ENCODE peak calls at places on chromosomes 6 and 20, in six cellular contexts. One of them, this sample, is unnamed.

GRCh38 chr6:130625825-130626500 is 201.2 kb upstream of the SMLR1 start:
- DNase-seq in dorsolateral prefrontal cortex: no peak
- DNase-seq in GM13977: peak
- DNase-seq in lower leg skin: no peak
- DNase-seq in endothelial cell: no peak
- DNase-seq in GM12878: peak
- DNase-seq in this sample: no peak

GRCh38 chr20:17281478-17281877 is 54.6 kb downstream of the PCSK2 start:
- DNase-seq in dorsolateral prefrontal cortex: no peak
- DNase-seq in GM13977: no peak
- DNase-seq in lower leg skin: no peak
- DNase-seq in endothelial cell: peak
- DNase-seq in GM12878: no peak
- DNase-seq in this sample: peak

GRCh38 chr6:24052632-24053031 is 73.4 kb upstream of the NRSN1 start:
- DNase-seq in dorsolateral prefrontal cortex: no peak
- DNase-seq in GM13977: no peak
- DNase-seq in lower leg skin: no peak
- DNase-seq in endothelial cell: no peak
- DNase-seq in GM12878: no peak
- DNase-seq in this sample: no peak

GRCh38 chr6:72824833-72825232 is 203.0 kb downstream of the KCNQ5 start:
- DNase-seq in dorsolateral prefrontal cortex: no peak
- DNase-seq in GM13977: peak
- DNase-seq in lower leg skin: no peak
- DNase-seq in endothelial cell: no peak
- DNase-seq in GM12878: peak
- DNase-seq in this sample: no peak

GRCh38 chr6:44527191-44527960 is 139.9 kb downstream of the CDC5L start:
- DNase-seq in dorsolateral prefrontal cortex: no peak
- DNase-seq in GM13977: no peak
- DNase-seq in lower leg skin: no peak
- DNase-seq in endothelial cell: no peak
- DNase-seq in GM12878: no peak
- DNase-seq in this sample: no peak

GRCh38 chr6:157764346-157765068 is 58.5 kb upstream of the SNX9 start:
- DNase-seq in dorsolateral prefrontal cortex: peak
- DNase-seq in GM13977: peak
- DNase-seq in lower leg skin: peak
- DNase-seq in endothelial cell: no peak
- DNase-seq in GM12878: peak
- DNase-seq in this sample: no peak

GRCh38 chr20:12177657-12178293 is 260.1 kb downstream of the BTBD3 start:
- DNase-seq in dorsolateral prefrontal cortex: no peak
- DNase-seq in GM13977: no peak
- DNase-seq in lower leg skin: no peak
- DNase-seq in endothelial cell: no peak
- DNase-seq in GM12878: no peak
- DNase-seq in this sample: no peak

GRCh38 chr6:106084973-106085686 is 1.0 kb upstream of the PRDM1 start:
- DNase-seq in dorsolateral prefrontal cortex: no peak
- DNase-seq in GM13977: no peak
- DNase-seq in lower leg skin: no peak
- DNase-seq in endothelial cell: peak
- DNase-seq in GM12878: no peak
- DNase-seq in this sample: no peak

GRCh38 chr6:47792216-47792733 is 10.4 kb downstream of the OPN5 start:
- DNase-seq in dorsolateral prefrontal cortex: no peak
- DNase-seq in GM13977: no peak
- DNase-seq in lower leg skin: no peak
- DNase-seq in endothelial cell: no peak
- DNase-seq in GM12878: no peak
- DNase-seq in this sample: no peak

GRCh38 chr6:93416575-93417420 is 2.6 kb downstream of the EPHA7 start:
- DNase-seq in dorsolateral prefrontal cortex: peak
- DNase-seq in GM13977: peak
- DNase-seq in lower leg skin: no peak
- DNase-seq in endothelial cell: peak
- DNase-seq in GM12878: no peak
- DNase-seq in this sample: peak

GRCh38 chr6:156686429-156686939 is 90.7 kb upstream of the ARID1B start:
- DNase-seq in dorsolateral prefrontal cortex: peak
- DNase-seq in GM13977: peak
- DNase-seq in lower leg skin: peak
- DNase-seq in endothelial cell: peak
- DNase-seq in GM12878: no peak
- DNase-seq in this sample: peak

GRCh38 chr6:169227116-169227515 is 26.5 kb downstream of the THBS2 start:
- DNase-seq in dorsolateral prefrontal cortex: no peak
- DNase-seq in GM13977: no peak
- DNase-seq in lower leg skin: no peak
- DNase-seq in endothelial cell: no peak
- DNase-seq in GM12878: no peak
- DNase-seq in this sample: no peak

GRCh38 chr6:127520061-127520460 is 926 bp upstream of the MTCL3 start:
- DNase-seq in dorsolateral prefrontal cortex: no peak
- DNase-seq in GM13977: no peak
- DNase-seq in lower leg skin: no peak
- DNase-seq in endothelial cell: no peak
- DNase-seq in GM12878: no peak
- DNase-seq in this sample: no peak

GRCh38 chr6:157962601-157963084 is 19.0 kb upstream of the SYNJ2 start:
- DNase-seq in dorsolateral prefrontal cortex: no peak
- DNase-seq in GM13977: no peak
- DNase-seq in lower leg skin: no peak
- DNase-seq in endothelial cell: no peak
- DNase-seq in GM12878: no peak
- DNase-seq in this sample: no peak

GRCh38 chr6:7528565-7528964 is 12.9 kb upstream of the DSP start:
- DNase-seq in dorsolateral prefrontal cortex: no peak
- DNase-seq in GM13977: no peak
- DNase-seq in lower leg skin: no peak
- DNase-seq in endothelial cell: no peak
- DNase-seq in GM12878: no peak
- DNase-seq in this sample: no peak

GRCh38 chr6:41639556-41640371 is 1.5 kb downstream of the MDFI start:
- DNase-seq in dorsolateral prefrontal cortex: no peak
- DNase-seq in GM13977: no peak
- DNase-seq in lower leg skin: no peak
- DNase-seq in endothelial cell: no peak
- DNase-seq in GM12878: no peak
- DNase-seq in this sample: no peak

GRCh38 chr6:16514249-16514648 is 247.0 kb downstream of the ATXN1 start:
- DNase-seq in dorsolateral prefrontal cortex: peak
- DNase-seq in GM13977: peak
- DNase-seq in lower leg skin: no peak
- DNase-seq in endothelial cell: peak
- DNase-seq in GM12878: no peak
- DNase-seq in this sample: no peak

GRCh38 chr6:72140795-72141194 is 254.4 kb downstream of the RIMS1 start:
- DNase-seq in dorsolateral prefrontal cortex: no peak
- DNase-seq in GM13977: no peak
- DNase-seq in lower leg skin: no peak
- DNase-seq in endothelial cell: no peak
- DNase-seq in GM12878: no peak
- DNase-seq in this sample: no peak

GRCh38 chr6:163501440-163501839 is 86.9 kb downstream of the QKI start:
- DNase-seq in dorsolateral prefrontal cortex: no peak
- DNase-seq in GM13977: no peak
- DNase-seq in lower leg skin: no peak
- DNase-seq in endothelial cell: no peak
- DNase-seq in GM12878: no peak
- DNase-seq in this sample: no peak

GRCh38 chr20:44770480-44771171 is 25.0 kb downstream of the KCNK15 start:
- DNase-seq in dorsolateral prefrontal cortex: no peak
- DNase-seq in GM13977: no peak
- DNase-seq in lower leg skin: no peak
- DNase-seq in endothelial cell: no peak
- DNase-seq in GM12878: no peak
- DNase-seq in this sample: no peak
- TF ChIP-seq CTCF in dorsolateral prefrontal cortex: no peak
- TF ChIP-seq CTCF in GM13977: no peak
- TF ChIP-seq CTCF in lower leg skin: no peak
- TF ChIP-seq CTCF in endothelial cell: no peak
- TF ChIP-seq CTCF in GM12878: no peak
- TF ChIP-seq CTCF in this sample: no peak

GRCh38 chr6:25945175-25945574 is 14.7 kb upstream of the SLC17A2 start:
- DNase-seq in dorsolateral prefrontal cortex: no peak
- DNase-seq in GM13977: peak
- DNase-seq in lower leg skin: no peak
- DNase-seq in endothelial cell: no peak
- DNase-seq in GM12878: peak
- DNase-seq in this sample: no peak

GRCh38 chr6:25944655-25945054 is 14.2 kb upstream of the SLC17A2 start:
- DNase-seq in dorsolateral prefrontal cortex: no peak
- DNase-seq in GM13977: no peak
- DNase-seq in lower leg skin: no peak
- DNase-seq in endothelial cell: no peak
- DNase-seq in GM12878: no peak
- DNase-seq in this sample: no peak

GRCh38 chr6:25943887-25944286 is 13.4 kb upstream of the SLC17A2 start:
- DNase-seq in dorsolateral prefrontal cortex: no peak
- DNase-seq in GM13977: no peak
- DNase-seq in lower leg skin: no peak
- DNase-seq in endothelial cell: no peak
- DNase-seq in GM12878: no peak
- DNase-seq in this sample: no peak

GRCh38 chr6:25939593-25939992 is 9.1 kb upstream of the SLC17A2 start:
- DNase-seq in dorsolateral prefrontal cortex: no peak
- DNase-seq in GM13977: no peak
- DNase-seq in lower leg skin: no peak
- DNase-seq in endothelial cell: no peak
- DNase-seq in GM12878: no peak
- DNase-seq in this sample: no peak

GRCh38 chr6:25942561-25943147 is 12.2 kb upstream of the SLC17A2 start:
- DNase-seq in dorsolateral prefrontal cortex: no peak
- DNase-seq in GM13977: peak
- DNase-seq in lower leg skin: no peak
- DNase-seq in endothelial cell: no peak
- DNase-seq in GM12878: no peak
- DNase-seq in this sample: no peak
- TF ChIP-seq CTCF in dorsolateral prefrontal cortex: peak
- TF ChIP-seq CTCF in GM13977: peak
- TF ChIP-seq CTCF in lower leg skin: no peak
- TF ChIP-seq CTCF in endothelial cell: no peak
- TF ChIP-seq CTCF in GM12878: peak
- TF ChIP-seq CTCF in this sample: no peak

DNA sequence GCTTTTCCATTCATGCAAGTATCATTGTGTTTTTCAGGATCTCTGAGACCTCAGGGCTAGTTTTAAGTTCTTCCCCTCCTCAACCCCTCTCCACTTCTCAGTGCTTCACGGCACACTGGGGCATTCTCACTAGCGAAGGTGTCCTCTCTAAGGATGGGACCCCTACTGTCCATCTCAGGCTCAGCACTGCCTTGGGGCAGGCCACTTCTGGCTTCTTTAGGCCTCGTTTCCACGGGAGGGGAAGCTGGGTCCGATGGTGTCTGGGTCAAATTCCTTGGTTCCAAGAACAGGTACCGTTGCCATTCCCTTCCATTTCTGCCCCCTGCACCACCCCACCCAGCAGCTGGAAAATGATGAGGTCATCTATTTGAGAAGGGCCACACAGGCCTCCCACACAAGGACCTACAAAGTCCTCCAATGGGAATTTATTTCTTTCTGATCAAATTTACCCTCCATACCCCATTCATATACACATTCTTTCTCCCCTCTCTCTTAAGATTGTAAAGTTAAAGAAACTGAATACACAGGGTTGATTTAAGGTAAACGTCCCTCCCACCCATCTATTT is 17.2 kb downstream of the GNAS start:
- DNase-seq in dorsolateral prefrontal cortex: no peak
- DNase-seq in GM13977: no peak
- DNase-seq in lower leg skin: no peak
- DNase-seq in endothelial cell: no peak
- DNase-seq in GM12878: no peak
- DNase-seq in this sample: peak
- TF ChIP-seq CTCF in dorsolateral prefrontal cortex: no peak
- TF ChIP-seq CTCF in GM13977: no peak
- TF ChIP-seq CTCF in lower leg skin: no peak
- TF ChIP-seq CTCF in endothelial cell: no peak
- TF ChIP-seq CTCF in GM12878: no peak
- TF ChIP-seq CTCF in this sample: no peak

GRCh38 chr6:51684038-51684437 is 403.4 kb downstream of the PKHD1 start:
- DNase-seq in dorsolateral prefrontal cortex: no peak
- DNase-seq in GM13977: no peak
- DNase-seq in lower leg skin: no peak
- DNase-seq in endothelial cell: no peak
- DNase-seq in GM12878: no peak
- DNase-seq in this sample: no peak
- TF ChIP-seq CTCF in dorsolateral prefrontal cortex: no peak
- TF ChIP-seq CTCF in GM13977: no peak
- TF ChIP-seq CTCF in lower leg skin: no peak
- TF ChIP-seq CTCF in endothelial cell: no peak
- TF ChIP-seq CTCF in GM12878: no peak
- TF ChIP-seq CTCF in this sample: peak

GRCh38 chr20:52311209-52311794 is 119.7 kb upstream of the ZFP64 start:
- DNase-seq in dorsolateral prefrontal cortex: no peak
- DNase-seq in GM13977: no peak
- DNase-seq in lower leg skin: no peak
- DNase-seq in endothelial cell: no peak
- DNase-seq in GM12878: no peak
- DNase-seq in this sample: no peak

GRCh38 chr20:52318601-52319000 is 127.0 kb upstream of the ZFP64 start:
- DNase-seq in dorsolateral prefrontal cortex: no peak
- DNase-seq in GM13977: no peak
- DNase-seq in lower leg skin: no peak
- DNase-seq in endothelial cell: no peak
- DNase-seq in GM12878: no peak
- DNase-seq in this sample: no peak

GRCh38 chr20:52312131-52312729 is 120.7 kb upstream of the ZFP64 start:
- DNase-seq in dorsolateral prefrontal cortex: no peak
- DNase-seq in GM13977: peak
- DNase-seq in lower leg skin: peak
- DNase-seq in endothelial cell: peak
- DNase-seq in GM12878: peak
- DNase-seq in this sample: peak

GRCh38 chr20:52313335-52313963 is 121.9 kb upstream of the ZFP64 start:
- DNase-seq in dorsolateral prefrontal cortex: no peak
- DNase-seq in GM13977: no peak
- DNase-seq in lower leg skin: no peak
- DNase-seq in endothelial cell: peak
- DNase-seq in GM12878: no peak
- DNase-seq in this sample: peak
- TF ChIP-seq CTCF in dorsolateral prefrontal cortex: peak
- TF ChIP-seq CTCF in GM13977: no peak
- TF ChIP-seq CTCF in lower leg skin: no peak
- TF ChIP-seq CTCF in endothelial cell: no peak
- TF ChIP-seq CTCF in GM12878: no peak
- TF ChIP-seq CTCF in this sample: no peak

This sample was measured in glutamatergic neuron.